ENCODE peak calls at places on chromosomes 4 and X, in six cellular contexts. H is upper lobe of right lung, T is neuronal stem cell, M is fibroblast of lung, J is left ventricle myocardium inferior, G is tibial nerve. V is an unnamed sample. For H3K27me3 and H3K4me1, the result is how much of the 10 kb centered on the place peaks cover.

GRCh38 chrX:95878874-95879273 is 805.8 kb upstream of the DIAPH2 start:
- DNase-seq in H (no peak), T (no peak), M (no peak), J (no peak), G (no peak), V (no peak)

GRCh38 chrX:38156838-38157237 is 63.8 kb downstream of the SRPX start:
- DNase-seq in H (no peak), T (no peak), M (no peak), J (no peak), G (no peak), V (no peak)

GRCh38 chr4:124066579-124066978 is 646.0 kb downstream of the ANKRD50 start:
- DNase-seq in H (no peak), T (no peak), M (no peak), J (no peak), G (no peak), V (no peak)

GRCh38 chr4:2688697-2689096 is 67.4 kb downstream of the TNIP2 start:
- DNase-seq in H (no peak), T (no peak), M (no peak), J (no peak), G (no peak), V (no peak)

GRCh38 chr4:152255437-152255836 is 280.5 kb downstream of the FBXW7 start:
- DNase-seq in H (no peak), T (no peak), M (peak), J (no peak), G (no peak), V (no peak)

GRCh38 chrX:120560405-120560841 is 339 bp downstream of the CUL4B start:
- DNase-seq in H (no peak), T (no peak), M (peak), J (peak), G (no peak), V (peak)

GRCh38 chrX:154748712-154749339 is 2.1 kb downstream of the GAB3 start:
- DNase-seq in H (no peak), T (peak), M (peak), J (no peak), G (no peak), V (no peak)

GRCh38 chrX:150465856-150466775 is 102.3 kb upstream of the MTM1 start:
- DNase-seq in H (no peak), T (no peak), M (no peak), J (no peak), G (no peak), V (no peak)

GRCh38 chr4:166882221-166882620 is 352.1 kb downstream of the SPOCK3 start:
- DNase-seq in H (no peak), T (no peak), M (no peak), J (no peak), G (no peak), V (no peak)

GRCh38 chr4:26594371-26594770 is 10.5 kb downstream of the TBC1D19 start:
- DNase-seq in H (no peak), T (no peak), M (no peak), J (no peak), G (no peak), V (no peak)

GRCh38 chr4:86878640-86879039 is 13.6 kb downstream of the C4orf36 start:
- DNase-seq in H (no peak), T (no peak), M (no peak), J (no peak), G (no peak), V (no peak)

GRCh38 chrX:150352114-150352513 is 11.0 kb upstream of the MAMLD1 start:
- DNase-seq in H (no peak), T (no peak), M (peak), J (no peak), G (no peak), V (no peak)

GRCh38 chrX:12563121-12563520 is 228.1 kb upstream of the PRPS2 start:
- DNase-seq in H (no peak), T (no peak), M (peak), J (no peak), G (no peak), V (no peak)

GRCh38 chr4:17859793-17860406 is 49.1 kb downstream of the NCAPG start:
- DNase-seq in H (no peak), T (no peak), M (no peak), J (no peak), G (no peak), V (no peak)

GRCh38 chr4:11623726-11624037 is 195.0 kb upstream of the HS3ST1 start:
- DNase-seq in H (no peak), T (no peak), M (no peak), J (peak), G (no peak), V (no peak)

GRCh38 chrX:101394372-101394771 is 3.6 kb downstream of the RPL36A start:
- DNase-seq in H (no peak), T (no peak), M (no peak), J (no peak), G (no peak), V (no peak)

GRCh38 chrX:118983513-118983912 is 9.1 kb downstream of the LONRF3 start:
- DNase-seq in H (no peak), T (no peak), M (no peak), J (no peak), G (no peak), V (no peak)

GRCh38 chrX:3403748-3404147 is 57.3 kb upstream of the MXRA5 start:
- DNase-seq in H (no peak), T (no peak), M (peak), J (no peak), G (no peak), V (no peak)

GRCh38 chrX:121579016-121579760 is 531.8 kb downstream of the GLUD2 start:
- DNase-seq in H (no peak), T (no peak), M (peak), J (no peak), G (no peak), V (no peak)

GRCh38 chr4:22496165-22496813 is 19.6 kb downstream of the ADGRA3 start:
- DNase-seq in H (no peak), T (no peak), M (peak), J (no peak), G (no peak), V (no peak)

GRCh38 chrX:153628129-153628528 is 18.9 kb upstream of the DUSP9 start:
- DNase-seq in H (no peak), T (no peak), M (no peak), J (no peak), G (no peak), V (no peak)
- H3K27me3 ChIP-seq in H (under half), T (half or more), M (under half), J (under half), G (under half), V (under half)

GRCh38 chrX:15938072-15938471 is 83.5 kb upstream of the AP1S2 start:
- DNase-seq in H (no peak), T (no peak), M (no peak), J (no peak), G (no peak), V (no peak)
- H3K4me3 ChIP-seq in H (no peak), T (no peak), M (no peak), J (no peak), G (no peak), V (no peak)

DNA sequence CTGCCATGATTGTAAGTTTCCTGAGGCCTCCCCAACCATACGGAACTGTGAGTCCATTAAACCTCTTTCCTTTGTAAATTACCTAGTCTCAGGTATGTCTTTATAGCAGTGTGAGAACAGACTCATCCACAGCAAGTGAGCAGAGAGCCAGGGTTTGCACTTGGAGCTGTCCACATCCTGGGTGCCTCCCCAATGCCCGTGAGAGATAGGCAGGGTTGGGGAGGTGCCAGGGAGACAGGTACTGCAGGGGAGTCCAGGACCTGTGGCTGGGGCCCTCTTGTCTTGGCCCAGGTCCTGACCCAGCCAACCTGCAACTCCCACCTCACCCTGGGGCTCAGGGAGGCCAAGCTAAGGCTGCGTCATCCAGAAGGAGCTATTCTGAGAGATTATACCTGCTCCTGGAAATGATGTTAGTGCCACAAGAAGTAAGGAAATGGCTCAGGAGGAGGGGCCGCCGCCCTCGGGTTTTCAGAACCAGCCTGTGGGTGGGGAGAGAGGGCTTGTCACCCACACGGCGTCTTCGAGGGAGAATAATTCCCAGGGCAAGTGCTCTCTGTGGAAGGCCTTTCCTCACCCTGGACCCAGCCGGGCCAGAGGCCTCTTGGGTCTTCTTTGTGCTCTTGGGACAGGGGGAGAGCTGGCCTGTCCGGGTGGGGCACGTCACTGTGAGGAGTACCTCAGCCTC is 66.5 kb downstream of the ADRA2C start:
- DNase-seq in H (no peak), T (no peak), M (no peak), J (peak), G (no peak), V (no peak)
- H3K4me1 ChIP-seq in H (under half), T (under half), M (under half), J (under half), G (under half), V (under half)

GRCh38 chrX:107505223-107505622 is 55.8 kb downstream of the FRMPD3 start:
- DNase-seq in H (no peak), T (no peak), M (no peak), J (no peak), G (no peak), V (no peak)

GRCh38 chrX:107506596-107507031 is 57.2 kb downstream of the FRMPD3 start:
- DNase-seq in H (no peak), T (no peak), M (no peak), J (no peak), G (no peak), V (no peak)

GRCh38 chrX:107507093-107507743 is 57.8 kb downstream of the FRMPD3 start:
- DNase-seq in H (no peak), T (no peak), M (no peak), J (no peak), G (no peak), V (no peak)

GRCh38 chrX:107508925-107509324 is 59.5 kb downstream of the FRMPD3 start:
- DNase-seq in H (no peak), T (no peak), M (no peak), J (no peak), G (no peak), V (no peak)

GRCh38 chrX:107507744-107508117 is 58.3 kb downstream of the FRMPD3 start:
- DNase-seq in H (no peak), T (no peak), M (no peak), J (no peak), G (no peak), V (no peak)
- H3K27me3 ChIP-seq in H (under half), T (under half), M (under half), J (half or more), G (under half), V (under half)

DNA sequence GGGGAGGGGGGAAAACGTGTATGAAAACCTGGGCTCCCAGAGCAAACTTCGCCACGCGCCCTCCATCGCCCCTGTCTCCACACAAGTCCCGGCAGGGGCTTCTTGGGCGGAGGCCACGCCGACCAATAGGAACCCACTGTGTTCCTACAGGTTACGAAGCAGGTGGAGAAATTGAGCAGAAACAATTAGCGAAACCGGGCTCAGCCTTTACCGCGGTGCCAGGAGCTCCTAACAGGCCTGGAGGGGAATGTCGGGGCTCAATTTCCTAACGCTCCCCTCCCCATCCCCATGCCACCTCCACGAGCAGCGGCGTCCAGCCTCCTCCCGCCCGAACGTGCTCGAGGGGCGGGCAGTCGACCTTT is 582 bp upstream of the KIT start:
- DNase-seq in H (no peak), T (no peak), M (no peak), J (no peak), G (no peak), V (no peak)
- H3K4me3 ChIP-seq in H (peak), T (peak), M (peak), J (peak), G (peak), V (peak)

DNA sequence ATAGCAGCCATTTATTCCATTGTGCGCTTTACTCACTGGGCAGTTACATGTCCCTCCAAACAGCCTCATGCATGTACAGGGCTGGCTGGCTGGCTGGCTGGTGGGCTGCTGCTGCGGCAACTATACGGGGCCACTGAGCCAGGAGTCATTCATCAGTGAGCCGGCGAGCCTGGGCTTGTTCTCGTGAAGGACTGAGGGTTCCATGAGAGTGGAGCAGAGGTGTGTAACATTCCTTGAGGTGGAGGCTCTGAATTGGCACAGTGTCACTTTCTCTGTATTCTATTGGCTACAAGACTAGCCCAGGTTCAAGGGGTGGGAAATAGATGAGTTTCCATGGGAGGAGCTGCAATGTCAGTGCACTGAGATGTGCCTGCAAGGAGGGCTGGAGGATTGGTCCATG is 89.1 kb downstream of the ARHGAP10 start:
- DNase-seq in H (no peak), T (no peak), M (no peak), J (no peak), G (no peak), V (no peak)
- H3K4me1 ChIP-seq in H (under half), T (under half), M (under half), J (half or more), G (under half), V (under half)

GRCh38 chr4:169909479-169909878 is 116.7 kb downstream of the MFAP3L start:
- DNase-seq in H (no peak), T (no peak), M (no peak), J (no peak), G (no peak), V (no peak)

GRCh38 chr4:169906104-169906503 is 120.1 kb downstream of the MFAP3L start:
- DNase-seq in H (no peak), T (no peak), M (no peak), J (no peak), G (no peak), V (peak)

GRCh38 chr4:169909897-169910296 is 116.3 kb downstream of the MFAP3L start:
- DNase-seq in H (no peak), T (no peak), M (no peak), J (no peak), G (no peak), V (no peak)

GRCh38 chr4:169906821-169907220 is 119.4 kb downstream of the MFAP3L start:
- DNase-seq in H (no peak), T (no peak), M (no peak), J (no peak), G (no peak), V (no peak)

DNA sequence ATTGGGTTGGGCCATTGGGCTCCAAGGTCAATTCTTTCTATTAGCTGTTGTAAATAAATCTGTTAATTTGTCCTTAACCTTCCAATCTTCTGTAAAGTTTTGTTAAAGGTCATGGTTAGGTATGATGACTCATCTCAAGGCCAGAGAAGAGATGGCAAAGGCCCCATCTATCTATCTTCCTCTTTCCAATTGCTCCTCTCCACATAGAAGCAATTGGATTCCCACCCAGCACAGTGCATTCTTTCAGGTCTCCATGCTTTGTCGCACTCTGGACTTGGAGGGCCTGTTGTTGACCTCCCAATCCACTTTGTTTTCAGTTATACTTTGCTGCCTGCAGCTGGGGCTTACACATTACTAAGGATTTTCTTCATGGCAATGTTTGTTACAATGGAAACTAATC is 118.5 kb downstream of the MFAP3L start:
- DNase-seq in H (no peak), T (no peak), M (no peak), J (no peak), G (no peak), V (no peak)
- H3K27me3 ChIP-seq in H (under half), T (under half), M (under half), J (under half), G (under half), V (under half)

DNA sequence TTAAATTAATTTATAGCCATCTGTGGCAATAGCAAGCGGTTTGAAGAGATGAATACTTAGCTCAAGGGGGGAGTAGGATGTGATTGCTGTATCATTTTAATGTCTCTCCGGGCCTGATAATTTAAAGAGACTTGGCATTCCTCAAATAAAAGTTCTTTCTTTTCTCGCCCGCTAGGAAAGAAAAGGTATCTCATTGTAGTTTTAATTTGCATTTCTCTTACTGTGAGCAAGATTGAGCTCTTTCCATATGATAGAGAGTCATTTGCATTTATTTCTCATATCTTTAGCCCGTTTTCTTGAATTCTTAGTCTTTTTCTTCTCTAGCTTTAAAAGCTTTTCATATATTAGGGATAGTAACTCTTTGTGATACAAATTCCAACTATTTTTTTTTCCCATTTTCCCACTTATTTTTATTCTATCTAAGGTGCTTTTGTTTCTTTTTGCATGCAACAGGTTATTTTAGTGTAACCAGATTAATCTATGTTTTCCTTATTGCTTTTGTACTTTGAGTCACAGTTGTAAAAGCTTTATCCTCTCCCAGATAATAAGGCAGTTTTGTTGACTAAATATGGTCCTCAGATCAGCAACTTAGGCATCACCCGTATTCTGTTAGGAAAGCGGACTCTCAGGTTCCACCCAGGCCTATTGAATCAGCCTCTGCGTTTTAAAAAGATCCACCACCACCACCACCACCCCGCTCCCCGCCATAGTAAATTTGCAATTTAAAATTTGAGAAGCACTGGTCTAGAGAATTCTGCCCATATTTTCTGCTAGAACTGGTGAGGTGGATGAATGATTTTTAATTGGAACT is 58.7 kb upstream of the USP9X start:
- DNase-seq in H (no peak), T (no peak), M (no peak), J (no peak), G (no peak), V (no peak)
- H3K4me3 ChIP-seq in H (no peak), T (no peak), M (no peak), J (no peak), G (peak), V (peak)

GRCh38 chr4:10098770-10099139 is 17.8 kb downstream of the WDR1 start:
- DNase-seq in H (no peak), T (no peak), M (peak), J (no peak), G (no peak), V (no peak)

GRCh38 chr4:10099521-10100325 is 16.9 kb downstream of the WDR1 start:
- DNase-seq in H (no peak), T (no peak), M (no peak), J (no peak), G (no peak), V (no peak)

GRCh38 chr4:10096976-10097330 is 19.6 kb downstream of the WDR1 start:
- DNase-seq in H (no peak), T (no peak), M (no peak), J (no peak), G (no peak), V (no peak)

GRCh38 chr4:10096201-10096975 is 20.2 kb downstream of the WDR1 start:
- DNase-seq in H (no peak), T (no peak), M (peak), J (peak), G (peak), V (peak)

GRCh38 chr4:10097906-10098769 is 18.5 kb downstream of the WDR1 start:
- DNase-seq in H (no peak), T (no peak), M (no peak), J (no peak), G (no peak), V (no peak)
- H3K4me1 ChIP-seq in H (half or more), T (under half), M (half or more), J (half or more), G (under half), V (under half)

GRCh38 chr4:154490589-154491340 is 834 bp downstream of the DCHS2 start:
- DNase-seq in H (no peak), T (no peak), M (no peak), J (no peak), G (no peak), V (no peak)

GRCh38 chr4:154490261-154490588 is 1.4 kb downstream of the DCHS2 start:
- DNase-seq in H (no peak), T (peak), M (no peak), J (no peak), G (no peak), V (no peak)

GRCh38 chr4:154491731-154492249 is at the start of gene DCHS2:
- DNase-seq in H (no peak), T (peak), M (no peak), J (peak), G (no peak), V (peak)

GRCh38 chr4:154492288-154492687 is 689 bp upstream of the DCHS2 start:
- DNase-seq in H (no peak), T (peak), M (no peak), J (no peak), G (no peak), V (no peak)

DNA sequence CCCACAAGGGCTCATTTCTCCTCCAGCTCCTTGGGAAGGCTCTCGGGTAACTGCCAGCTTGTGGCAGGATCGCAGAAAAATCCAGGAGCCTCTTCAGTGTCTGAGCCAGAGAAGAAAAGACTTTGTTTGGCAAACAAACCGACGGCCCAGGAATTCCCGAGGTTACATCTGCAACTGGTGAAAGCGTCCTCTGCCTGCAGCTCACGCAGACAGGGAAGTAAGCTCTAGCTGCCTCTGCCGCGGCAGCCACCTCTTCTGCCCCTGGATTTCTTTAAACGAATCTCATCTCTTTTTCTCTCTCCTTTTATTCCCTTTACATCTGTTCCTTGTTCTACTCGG is 289 bp downstream of the DCHS2 start:
- DNase-seq in H (no peak), T (no peak), M (peak), J (no peak), G (no peak), V (no peak)
- H3K27me3 ChIP-seq in H (half or more), T (half or more), M (under half), J (half or more), G (half or more), V (under half)

V was measured in right lobe of liver.